ENCODE peak calls at places on chromosome 6, in nine cellular contexts. A, Q, Y, O, C, X, W, F and V are unnamed samples.

GRCh38 chr6:22236626-22237414 is 60.0 kb downstream of the PRL start:
- DNase-seq in A (no peak), Q (no peak), Y (no peak), O (no peak), C (peak), X (no peak), W (no peak), F (no peak), V (no peak)

GRCh38 chr6:88983532-88983931 is 20.1 kb upstream of the RNGTT start:
- DNase-seq in A (no peak), Q (no peak), Y (no peak), O (no peak), C (peak), X (peak), W (no peak), F (peak), V (no peak)

GRCh38 chr6:31727717-31728671 is 1.1 kb downstream of the DDAH2 start:
- DNase-seq in A (no peak), Q (peak), Y (peak), O (no peak), C (peak), X (no peak), W (no peak), F (no peak), V (peak)

GRCh38 chr6:87762116-87762515 is 60.1 kb upstream of the AKIRIN2 start:
- DNase-seq in A (no peak), Q (no peak), Y (no peak), O (no peak), C (no peak), X (no peak), W (no peak), F (no peak), V (no peak)

GRCh38 chr6:157514659-157515496 is 133.9 kb downstream of the ZDHHC14 start:
- DNase-seq in A (peak), Q (no peak), Y (peak), O (no peak), C (peak), X (no peak), W (no peak), F (no peak), V (no peak)

GRCh38 chr6:118894425-118895240 is 681 bp downstream of the ASF1A start:
- DNase-seq in A (peak), Q (peak), Y (peak), O (peak), C (peak), X (peak), W (peak), F (peak), V (peak)

GRCh38 chr6:41976794-41977484 is 35.3 kb upstream of the CCND3 start:
- DNase-seq in A (no peak), Q (no peak), Y (no peak), O (no peak), C (peak), X (no peak), W (no peak), F (no peak), V (no peak)

GRCh38 chr6:107458687-107459282 is 579 bp downstream of the PDSS2 start:
- DNase-seq in A (no peak), Q (peak), Y (peak), O (no peak), C (peak), X (peak), W (peak), F (peak), V (peak)

GRCh38 chr6:126650931-126651330 is 311.0 kb downstream of the CENPW start:
- DNase-seq in A (no peak), Q (no peak), Y (no peak), O (no peak), C (peak), X (no peak), W (no peak), F (no peak), V (no peak)

GRCh38 chr6:44415424-44415823 is 27.9 kb downstream of the CDC5L start:
- DNase-seq in A (no peak), Q (peak), Y (no peak), O (no peak), C (no peak), X (peak), W (no peak), F (peak), V (no peak)

GRCh38 chr6:107698146-107698545 is 126.0 kb downstream of the SCML4 start:
- DNase-seq in A (no peak), Q (no peak), Y (no peak), O (no peak), C (peak), X (no peak), W (no peak), F (no peak), V (no peak)

GRCh38 chr6:18147160-18147559 is 7.7 kb downstream of the TPMT start:
- DNase-seq in A (no peak), Q (no peak), Y (no peak), O (no peak), C (peak), X (no peak), W (no peak), F (no peak), V (no peak)

GRCh38 chr6:106360410-106360988 is at the start of gene CRYBG1:
- DNase-seq in A (no peak), Q (peak), Y (peak), O (peak), C (peak), X (peak), W (peak), F (peak), V (peak)

GRCh38 chr6:118350881-118351430 is 197.1 kb upstream of the PLN start:
- DNase-seq in A (no peak), Q (no peak), Y (no peak), O (no peak), C (peak), X (no peak), W (no peak), F (no peak), V (no peak)

GRCh38 chr6:108736832-108737231 is 111.4 kb upstream of the ARMC2 start:
- DNase-seq in A (peak), Q (no peak), Y (no peak), O (no peak), C (peak), X (no peak), W (peak), F (peak), V (no peak)

GRCh38 chr6:39496951-39497350 is 174.4 kb upstream of the KCNK16 start:
- DNase-seq in A (peak), Q (no peak), Y (peak), O (no peak), C (peak), X (peak), W (peak), F (no peak), V (peak)

GRCh38 chr6:83265384-83265783 is 72.2 kb downstream of the RWDD2A start:
- DNase-seq in A (no peak), Q (no peak), Y (no peak), O (no peak), C (peak), X (no peak), W (no peak), F (no peak), V (no peak)

GRCh38 chr6:36428911-36429310 is 13.7 kb downstream of the PXT1 start:
- DNase-seq in A (no peak), Q (no peak), Y (no peak), O (no peak), C (no peak), X (no peak), W (no peak), F (no peak), V (no peak)

DNA sequence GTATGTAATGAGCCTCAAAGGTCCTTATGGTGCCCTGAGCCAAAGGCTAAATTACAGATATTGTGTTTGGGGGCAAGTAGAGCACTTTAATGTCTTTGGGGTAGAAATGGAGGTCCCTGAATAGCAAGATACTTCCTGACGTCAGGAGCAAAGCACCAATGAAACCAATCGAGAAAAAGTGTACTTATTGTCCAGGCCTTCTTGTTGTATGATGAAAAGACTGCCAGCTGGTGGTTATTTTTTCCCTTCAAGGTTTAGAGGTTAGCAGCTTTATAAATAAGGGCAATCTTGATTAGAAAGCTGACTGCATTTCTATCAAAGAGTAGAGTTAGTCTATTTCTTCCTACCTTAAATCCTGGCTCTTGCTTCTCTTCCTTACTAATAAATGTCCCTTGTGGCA is 76.1 kb upstream of the HSF2 start:
- DNase-seq in A (no peak), Q (no peak), Y (no peak), O (no peak), C (no peak), X (no peak), W (no peak), F (no peak), V (no peak)
- H3K4me3 ChIP-seq in A (peak), Q (no peak), Y (no peak), O (no peak), C (peak), X (no peak), W (peak), F (no peak), V (peak)

GRCh38 chr6:111858347-111858746 is 14.9 kb downstream of the FYN start:
- DNase-seq in A (no peak), Q (no peak), Y (no peak), O (no peak), C (no peak), X (no peak), W (no peak), F (no peak), V (no peak)
- H3K4me3 ChIP-seq in A (no peak), Q (no peak), Y (no peak), O (no peak), C (no peak), X (no peak), W (no peak), F (no peak), V (no peak)

GRCh38 chr6:33278392-33278741 is 1.4 kb downstream of the B3GALT4 start:
- DNase-seq in A (no peak), Q (no peak), Y (no peak), O (no peak), C (peak), X (no peak), W (no peak), F (no peak), V (no peak)
- H3K4me3 ChIP-seq in A (no peak), Q (no peak), Y (no peak), O (no peak), C (no peak), X (no peak), W (peak), F (peak), V (no peak)

GRCh38 chr6:6201200-6201599 is 119.3 kb downstream of the F13A1 start:
- DNase-seq in A (no peak), Q (no peak), Y (no peak), O (no peak), C (no peak), X (no peak), W (no peak), F (no peak), V (no peak)
- H3K4me3 ChIP-seq in A (no peak), Q (no peak), Y (no peak), O (no peak), C (no peak), X (no peak), W (no peak), F (no peak), V (no peak)